ENCODE peak calls at places on chromosomes 16 and 17, in eight cellular contexts. A is GM03348, H is NCI-H774, O is fibroblast of pulmonary artery, V is GDM1, C is non-pigmented ciliary epithelial cell, G is hippocampal formation, D is skeletal muscle cell. W is an unnamed sample.
A peak's percentile ranks its signal among the peaks of the same experiment; 100 is the strongest.

GRCh38 chr16:17259751-17260270 is 210.9 kb downstream of the XYLT1 start:
- DNase-seq in D (no peak), C (no peak), O (no peak), A (no peak), G (no peak), V (no peak), H (no peak), W (no peak)

GRCh38 chr17:42178817-42179216 is 2.1 kb downstream of the KCNH4 start:
- DNase-seq in H (no peak), O (no peak), G (no peak), C (no peak), A (no peak), V (no peak), D (no peak), W (no peak)

GRCh38 chr16:15587152-15587825 is 55.7 kb downstream of the MARF1 start:
- DNase-seq in A (no peak), G (no peak), H (no peak), V (no peak), C (no peak), D (no peak), O (no peak), W (no peak)

GRCh38 chr16:4500283-4500682 is 24.1 kb downstream of the HMOX2 start:
- DNase-seq in H (no peak), G (peak; percentile 62), V (no peak), C (peak; percentile 65), D (no peak), O (peak; percentile 85), A (peak; percentile 86), W (peak; percentile 93)

GRCh38 chr17:17790673-17791464 is 45.9 kb downstream of the SREBF1 start:
- DNase-seq in D (no peak), A (no peak), O (no peak), C (no peak), G (no peak), H (no peak), V (no peak), W (no peak)

GRCh38 chr17:79607941-79608728 is 2.7 kb downstream of the RBFOX3 start:
- DNase-seq in H (no peak), C (no peak), A (peak; percentile 67), V (no peak), D (no peak), G (no peak), O (peak; percentile 25), W (peak; percentile 79)

GRCh38 chr17:19897108-19897854 is 29.5 kb upstream of the ULK2 start:
- DNase-seq in D (peak; percentile 2), V (no peak), A (no peak), G (no peak), H (no peak), C (no peak), O (peak; percentile 48), W (no peak)

GRCh38 chr17:44409309-44410028 is 20.0 kb upstream of the ITGA2B start:
- DNase-seq in O (no peak), V (no peak), D (no peak), C (no peak), A (no peak), H (no peak), G (no peak), W (no peak)

GRCh38 chr16:9148376-9149015 is 57.1 kb downstream of the HAPSTR1 start:
- DNase-seq in H (no peak), O (no peak), C (no peak), A (no peak), D (no peak), G (no peak), V (no peak), W (no peak)

W was measured in AG20443.